ENCODE peak calls at places on chromosomes 12 and 14, in ten cellular contexts. One of them, this sample, is unnamed.

GRCh38 chr12:59097876-59098275 is 177.6 kb upstream of the LRIG3 start:
- DNase-seq in epithelial cell of esophagus: peak; percentile 53
- DNase-seq in GM12865: no peak
- DNase-seq in right lobe of liver: no peak
- DNase-seq in gastrocnemius medialis: no peak
- DNase-seq in mucosa of descending colon: no peak
- DNase-seq in CD8-positive, alpha-beta T cell: no peak
- DNase-seq in Panc1: no peak
- DNase-seq in OCI-LY7: no peak
- DNase-seq in tibial nerve: no peak
- DNase-seq in this sample: no peak

GRCh38 chr12:14714437-14714836 is 18.0 kb upstream of the GUCY2C start:
- DNase-seq in epithelial cell of esophagus: no peak
- DNase-seq in GM12865: no peak
- DNase-seq in right lobe of liver: no peak
- DNase-seq in gastrocnemius medialis: no peak
- DNase-seq in mucosa of descending colon: no peak
- DNase-seq in CD8-positive, alpha-beta T cell: no peak
- DNase-seq in Panc1: no peak
- DNase-seq in OCI-LY7: no peak
- DNase-seq in tibial nerve: no peak
- DNase-seq in this sample: no peak

GRCh38 chr12:87812030-87812429 is 217.2 kb downstream of the C12orf50 start:
- DNase-seq in epithelial cell of esophagus: peak; percentile 26
- DNase-seq in GM12865: no peak
- DNase-seq in right lobe of liver: no peak
- DNase-seq in gastrocnemius medialis: no peak
- DNase-seq in mucosa of descending colon: no peak
- DNase-seq in CD8-positive, alpha-beta T cell: no peak
- DNase-seq in Panc1: no peak
- DNase-seq in OCI-LY7: no peak
- DNase-seq in tibial nerve: no peak
- DNase-seq in this sample: no peak

GRCh38 chr12:46269429-46270241 is 792 bp upstream of the SLC38A1 start:
- DNase-seq in epithelial cell of esophagus: peak; percentile 65
- DNase-seq in GM12865: peak; percentile 87
- DNase-seq in right lobe of liver: no peak
- DNase-seq in gastrocnemius medialis: no peak
- DNase-seq in mucosa of descending colon: peak; percentile 63
- DNase-seq in CD8-positive, alpha-beta T cell: peak; percentile 60
- DNase-seq in Panc1: no peak
- DNase-seq in OCI-LY7: peak; percentile 91
- DNase-seq in tibial nerve: no peak
- DNase-seq in this sample: no peak

GRCh38 chr14:56666716-56667115 is 87.1 kb downstream of the TMEM260 start:
- DNase-seq in epithelial cell of esophagus: peak; percentile 85
- DNase-seq in GM12865: no peak
- DNase-seq in right lobe of liver: no peak
- DNase-seq in gastrocnemius medialis: no peak
- DNase-seq in mucosa of descending colon: no peak
- DNase-seq in CD8-positive, alpha-beta T cell: no peak
- DNase-seq in Panc1: no peak
- DNase-seq in OCI-LY7: no peak
- DNase-seq in tibial nerve: no peak
- DNase-seq in this sample: peak; percentile 53

GRCh38 chr14:26233126-26233525 is 364.7 kb downstream of the NOVA1 start:
- DNase-seq in epithelial cell of esophagus: no peak
- DNase-seq in GM12865: no peak
- DNase-seq in right lobe of liver: no peak
- DNase-seq in gastrocnemius medialis: no peak
- DNase-seq in mucosa of descending colon: no peak
- DNase-seq in CD8-positive, alpha-beta T cell: no peak
- DNase-seq in Panc1: no peak
- DNase-seq in OCI-LY7: no peak
- DNase-seq in tibial nerve: no peak
- DNase-seq in this sample: no peak

GRCh38 chr14:94449930-94450329 is 2.7 kb downstream of the SERPINA11 start:
- DNase-seq in epithelial cell of esophagus: no peak
- DNase-seq in GM12865: no peak
- DNase-seq in right lobe of liver: no peak
- DNase-seq in gastrocnemius medialis: no peak
- DNase-seq in mucosa of descending colon: no peak
- DNase-seq in CD8-positive, alpha-beta T cell: no peak
- DNase-seq in Panc1: no peak
- DNase-seq in OCI-LY7: no peak
- DNase-seq in tibial nerve: no peak
- DNase-seq in this sample: no peak

GRCh38 chr12:75655233-75655879 is 143.9 kb upstream of the KRR1 start:
- DNase-seq in epithelial cell of esophagus: no peak
- DNase-seq in GM12865: peak; percentile 22
- DNase-seq in right lobe of liver: no peak
- DNase-seq in gastrocnemius medialis: no peak
- DNase-seq in mucosa of descending colon: no peak
- DNase-seq in CD8-positive, alpha-beta T cell: no peak
- DNase-seq in Panc1: no peak
- DNase-seq in OCI-LY7: no peak
- DNase-seq in tibial nerve: no peak
- DNase-seq in this sample: no peak

GRCh38 chr12:53567961-53568360 is 58.2 kb downstream of the ATF7 start:
- DNase-seq in epithelial cell of esophagus: no peak
- DNase-seq in GM12865: no peak
- DNase-seq in right lobe of liver: no peak
- DNase-seq in gastrocnemius medialis: no peak
- DNase-seq in mucosa of descending colon: no peak
- DNase-seq in CD8-positive, alpha-beta T cell: no peak
- DNase-seq in Panc1: no peak
- DNase-seq in OCI-LY7: no peak
- DNase-seq in tibial nerve: no peak
- DNase-seq in this sample: no peak

GRCh38 chr12:54882074-54882473 is 27.8 kb downstream of the MUCL1 start:
- DNase-seq in epithelial cell of esophagus: peak; percentile 10
- DNase-seq in GM12865: no peak
- DNase-seq in right lobe of liver: no peak
- DNase-seq in gastrocnemius medialis: no peak
- DNase-seq in mucosa of descending colon: no peak
- DNase-seq in CD8-positive, alpha-beta T cell: no peak
- DNase-seq in Panc1: no peak
- DNase-seq in OCI-LY7: no peak
- DNase-seq in tibial nerve: no peak
- DNase-seq in this sample: no peak

GRCh38 chr12:106960443-106960842 is 4.7 kb downstream of the TMEM263 start:
- DNase-seq in epithelial cell of esophagus: no peak
- DNase-seq in GM12865: no peak
- DNase-seq in right lobe of liver: no peak
- DNase-seq in gastrocnemius medialis: no peak
- DNase-seq in mucosa of descending colon: no peak
- DNase-seq in CD8-positive, alpha-beta T cell: no peak
- DNase-seq in Panc1: no peak
- DNase-seq in OCI-LY7: no peak
- DNase-seq in tibial nerve: no peak
- DNase-seq in this sample: no peak

GRCh38 chr14:57939084-57939483 is 73.2 kb upstream of the SLC35F4 start:
- DNase-seq in epithelial cell of esophagus: no peak
- DNase-seq in GM12865: no peak
- DNase-seq in right lobe of liver: no peak
- DNase-seq in gastrocnemius medialis: no peak
- DNase-seq in mucosa of descending colon: no peak
- DNase-seq in CD8-positive, alpha-beta T cell: no peak
- DNase-seq in Panc1: no peak
- DNase-seq in OCI-LY7: no peak
- DNase-seq in tibial nerve: no peak
- DNase-seq in this sample: no peak

GRCh38 chr14:57938533-57938932 is 72.6 kb upstream of the SLC35F4 start:
- DNase-seq in epithelial cell of esophagus: no peak
- DNase-seq in GM12865: no peak
- DNase-seq in right lobe of liver: no peak
- DNase-seq in gastrocnemius medialis: no peak
- DNase-seq in mucosa of descending colon: no peak
- DNase-seq in CD8-positive, alpha-beta T cell: no peak
- DNase-seq in Panc1: no peak
- DNase-seq in OCI-LY7: no peak
- DNase-seq in tibial nerve: no peak
- DNase-seq in this sample: no peak

GRCh38 chr14:57943541-57943940 is 77.6 kb upstream of the SLC35F4 start:
- DNase-seq in epithelial cell of esophagus: no peak
- DNase-seq in GM12865: no peak
- DNase-seq in right lobe of liver: no peak
- DNase-seq in gastrocnemius medialis: no peak
- DNase-seq in mucosa of descending colon: no peak
- DNase-seq in CD8-positive, alpha-beta T cell: no peak
- DNase-seq in Panc1: no peak
- DNase-seq in OCI-LY7: no peak
- DNase-seq in tibial nerve: no peak
- DNase-seq in this sample: no peak

GRCh38 chr14:57937681-57938080 is 71.8 kb upstream of the SLC35F4 start:
- DNase-seq in epithelial cell of esophagus: no peak
- DNase-seq in GM12865: no peak
- DNase-seq in right lobe of liver: no peak
- DNase-seq in gastrocnemius medialis: no peak
- DNase-seq in mucosa of descending colon: no peak
- DNase-seq in CD8-positive, alpha-beta T cell: no peak
- DNase-seq in Panc1: no peak
- DNase-seq in OCI-LY7: no peak
- DNase-seq in tibial nerve: no peak
- DNase-seq in this sample: no peak

DNA sequence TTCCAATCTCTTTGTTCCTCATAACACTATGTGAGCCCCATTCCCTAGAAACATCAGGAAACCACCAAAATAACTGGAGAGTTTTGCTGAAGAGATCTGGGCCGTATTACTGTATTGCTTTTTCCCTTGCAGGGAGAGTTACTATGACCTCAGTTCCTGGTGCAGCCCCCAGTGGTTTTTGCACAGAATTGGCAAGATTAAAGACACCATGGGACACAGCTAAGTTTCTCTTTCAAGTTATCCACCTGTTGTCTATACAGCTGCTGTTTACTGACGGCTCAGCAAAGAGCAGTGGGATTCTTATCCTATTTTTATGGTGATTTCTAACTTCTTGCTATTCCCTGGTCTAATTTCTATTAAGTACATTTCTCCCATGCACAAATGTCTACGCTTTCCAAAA is 77.1 kb upstream of the SLC35F4 start:
- DNase-seq in epithelial cell of esophagus: no peak
- DNase-seq in GM12865: no peak
- DNase-seq in right lobe of liver: no peak
- DNase-seq in gastrocnemius medialis: no peak
- DNase-seq in mucosa of descending colon: no peak
- DNase-seq in CD8-positive, alpha-beta T cell: no peak
- DNase-seq in Panc1: no peak
- DNase-seq in OCI-LY7: no peak
- DNase-seq in tibial nerve: no peak
- DNase-seq in this sample: no peak
- TF ChIP-seq CTCF in epithelial cell of esophagus: no peak
- TF ChIP-seq CTCF in GM12865: no peak
- TF ChIP-seq CTCF in right lobe of liver: no peak
- TF ChIP-seq CTCF in gastrocnemius medialis: no peak
- TF ChIP-seq CTCF in mucosa of descending colon: no peak
- TF ChIP-seq CTCF in CD8-positive, alpha-beta T cell: no peak
- TF ChIP-seq CTCF in Panc1: no peak
- TF ChIP-seq CTCF in OCI-LY7: no peak
- TF ChIP-seq CTCF in tibial nerve: no peak
- TF ChIP-seq CTCF in this sample: no peak

DNA sequence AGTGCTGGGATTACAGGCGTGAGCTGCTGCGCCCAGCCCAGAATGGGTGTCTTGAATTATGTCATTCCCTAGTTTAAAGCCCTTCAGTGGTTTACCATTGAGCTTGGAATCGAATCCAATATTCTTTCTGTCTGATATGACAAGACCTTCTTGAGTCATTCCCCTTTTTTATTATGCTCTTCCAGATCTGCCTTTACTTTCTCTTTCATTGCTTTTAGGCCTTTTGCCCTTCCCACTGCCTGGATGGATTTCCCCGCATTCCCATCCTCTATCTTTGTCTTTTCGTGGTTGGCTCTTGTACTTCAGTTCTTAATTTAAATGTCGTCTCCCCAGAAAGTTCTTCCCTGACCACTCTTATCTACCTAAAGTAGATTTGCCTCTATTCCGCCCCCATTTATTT is 1.6 kb downstream of the TRAFD1 start:
- DNase-seq in epithelial cell of esophagus: no peak
- DNase-seq in GM12865: no peak
- DNase-seq in right lobe of liver: no peak
- DNase-seq in gastrocnemius medialis: no peak
- DNase-seq in mucosa of descending colon: no peak
- DNase-seq in CD8-positive, alpha-beta T cell: no peak
- DNase-seq in Panc1: no peak
- DNase-seq in OCI-LY7: no peak
- DNase-seq in tibial nerve: no peak
- DNase-seq in this sample: no peak
- H3K4me3 ChIP-seq in epithelial cell of esophagus: peak overlapping the region; percentile 5
- H3K4me3 ChIP-seq in GM12865: peak overlapping the region; percentile 91
- H3K4me3 ChIP-seq in right lobe of liver: no peak overlapping the region
- H3K4me3 ChIP-seq in gastrocnemius medialis: no peak overlapping the region
- H3K4me3 ChIP-seq in mucosa of descending colon: no peak overlapping the region
- H3K4me3 ChIP-seq in CD8-positive, alpha-beta T cell: no peak overlapping the region
- H3K4me3 ChIP-seq in Panc1: peak overlapping the region; percentile 78
- H3K4me3 ChIP-seq in OCI-LY7: no peak overlapping the region
- H3K4me3 ChIP-seq in tibial nerve: no peak overlapping the region
- H3K4me3 ChIP-seq in this sample: no peak overlapping the region

DNA sequence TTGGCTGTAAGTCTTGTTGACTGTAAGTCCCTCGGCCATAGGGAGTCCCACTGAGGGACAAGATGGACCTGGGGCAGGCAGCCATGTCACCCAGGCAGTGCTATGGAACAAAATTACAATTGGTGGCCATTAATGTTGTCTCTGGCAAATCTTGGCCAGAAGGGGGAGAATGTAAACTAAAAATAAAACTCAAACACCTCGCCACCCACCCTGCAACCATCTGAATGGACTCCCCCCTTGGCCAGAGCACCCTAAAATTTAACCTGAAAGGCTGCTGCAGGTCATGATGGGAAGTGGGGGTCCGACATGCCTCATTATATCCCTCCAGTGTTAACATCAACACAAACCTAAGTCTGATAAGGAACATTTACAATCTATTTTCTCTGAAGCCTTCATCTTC is 8.2 kb downstream of the SLC22A17 start:
- DNase-seq in epithelial cell of esophagus: no peak
- DNase-seq in GM12865: no peak
- DNase-seq in right lobe of liver: no peak
- DNase-seq in gastrocnemius medialis: no peak
- DNase-seq in mucosa of descending colon: no peak
- DNase-seq in CD8-positive, alpha-beta T cell: no peak
- DNase-seq in Panc1: no peak
- DNase-seq in OCI-LY7: no peak
- DNase-seq in tibial nerve: no peak
- DNase-seq in this sample: no peak
- TF ChIP-seq CTCF in epithelial cell of esophagus: no peak
- TF ChIP-seq CTCF in GM12865: no peak
- TF ChIP-seq CTCF in right lobe of liver: no peak
- TF ChIP-seq CTCF in gastrocnemius medialis: no peak
- TF ChIP-seq CTCF in mucosa of descending colon: no peak
- TF ChIP-seq CTCF in CD8-positive, alpha-beta T cell: no peak
- TF ChIP-seq CTCF in Panc1: no peak
- TF ChIP-seq CTCF in OCI-LY7: peak; percentile 22
- TF ChIP-seq CTCF in tibial nerve: no peak
- TF ChIP-seq CTCF in this sample: no peak

DNA sequence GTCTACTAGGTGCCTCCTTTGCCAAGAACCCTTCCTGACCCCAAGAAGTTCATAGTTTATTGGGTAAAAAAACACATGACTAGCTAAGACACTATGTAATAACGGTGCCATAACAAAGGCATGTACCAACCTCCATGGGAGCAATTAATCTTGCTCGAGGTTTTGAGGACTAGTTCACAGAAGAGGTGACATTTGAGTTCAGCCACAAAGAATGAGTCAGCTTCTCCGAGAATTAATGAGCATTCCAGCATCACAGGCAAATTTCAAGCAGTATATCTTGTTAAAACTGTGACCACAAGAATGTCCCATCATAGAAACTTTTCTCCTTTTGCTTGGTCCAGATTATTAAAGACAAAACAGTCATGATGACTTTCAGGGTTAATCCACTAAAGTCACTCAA is 113.0 kb upstream of the RAP1B start:
- DNase-seq in epithelial cell of esophagus: peak; percentile 18
- DNase-seq in GM12865: peak; percentile 31
- DNase-seq in right lobe of liver: no peak
- DNase-seq in gastrocnemius medialis: no peak
- DNase-seq in mucosa of descending colon: no peak
- DNase-seq in CD8-positive, alpha-beta T cell: no peak
- DNase-seq in Panc1: no peak
- DNase-seq in OCI-LY7: no peak
- DNase-seq in tibial nerve: no peak
- DNase-seq in this sample: peak; percentile 85
- H3K4me3 ChIP-seq in epithelial cell of esophagus: no peak overlapping the region
- H3K4me3 ChIP-seq in GM12865: no peak overlapping the region
- H3K4me3 ChIP-seq in right lobe of liver: no peak overlapping the region
- H3K4me3 ChIP-seq in gastrocnemius medialis: no peak overlapping the region
- H3K4me3 ChIP-seq in mucosa of descending colon: no peak overlapping the region
- H3K4me3 ChIP-seq in CD8-positive, alpha-beta T cell: no peak overlapping the region
- H3K4me3 ChIP-seq in Panc1: no peak overlapping the region
- H3K4me3 ChIP-seq in OCI-LY7: no peak overlapping the region
- H3K4me3 ChIP-seq in tibial nerve: no peak overlapping the region
- H3K4me3 ChIP-seq in this sample: no peak overlapping the region

This sample was measured in fibroblast of pulmonary artery.